ENCODE peak calls at places on chromosome 1, in six cellular contexts. One of them, this sample, is unnamed.

GRCh38 chr1:20601123-20601825 is 12.4 kb downstream of the CDA start:
- DNase-seq in stimulated activated CD4-positive, alpha-beta T cell treated with anti-CD3 and anti-CD28 coated beads, Interleukin-15, amount 100 ng/mL, for 48 hours: no peak
- DNase-seq in pancreas: no peak
- DNase-seq in NCI-H1092 treated with DMSO at 0.1 percent for 48 hours: no peak
- DNase-seq in HS-5: no peak
- DNase-seq in HuH-7.5: no peak
- DNase-seq in this sample: no peak

GRCh38 chr1:244918422-244919319 is 54.3 kb upstream of the HNRNPU start:
- DNase-seq in stimulated activated CD4-positive, alpha-beta T cell treated with anti-CD3 and anti-CD28 coated beads, Interleukin-15, amount 100 ng/mL, for 48 hours: peak; percentile 31
- DNase-seq in pancreas: peak; percentile 21
- DNase-seq in NCI-H1092 treated with DMSO at 0.1 percent for 48 hours: peak; percentile 80
- DNase-seq in HS-5: no peak
- DNase-seq in HuH-7.5: peak; percentile 35
- DNase-seq in this sample: no peak

GRCh38 chr1:18940303-18941020 is 16.0 kb downstream of the IFFO2 start:
- DNase-seq in stimulated activated CD4-positive, alpha-beta T cell treated with anti-CD3 and anti-CD28 coated beads, Interleukin-15, amount 100 ng/mL, for 48 hours: no peak
- DNase-seq in pancreas: no peak
- DNase-seq in NCI-H1092 treated with DMSO at 0.1 percent for 48 hours: no peak
- DNase-seq in HS-5: no peak
- DNase-seq in HuH-7.5: no peak
- DNase-seq in this sample: no peak

GRCh38 chr1:42732126-42732680 is 7.8 kb downstream of the CLDN19 start:
- DNase-seq in stimulated activated CD4-positive, alpha-beta T cell treated with anti-CD3 and anti-CD28 coated beads, Interleukin-15, amount 100 ng/mL, for 48 hours: no peak
- DNase-seq in pancreas: no peak
- DNase-seq in NCI-H1092 treated with DMSO at 0.1 percent for 48 hours: no peak
- DNase-seq in HS-5: no peak
- DNase-seq in HuH-7.5: no peak
- DNase-seq in this sample: no peak

GRCh38 chr1:156371553-156372264 is 2.7 kb downstream of the RHBG start:
- DNase-seq in stimulated activated CD4-positive, alpha-beta T cell treated with anti-CD3 and anti-CD28 coated beads, Interleukin-15, amount 100 ng/mL, for 48 hours: no peak
- DNase-seq in pancreas: no peak
- DNase-seq in NCI-H1092 treated with DMSO at 0.1 percent for 48 hours: no peak
- DNase-seq in HS-5: peak; percentile 26
- DNase-seq in HuH-7.5: no peak
- DNase-seq in this sample: no peak

GRCh38 chr1:173195596-173196088 is 11.5 kb downstream of the TNFSF4 start:
- DNase-seq in stimulated activated CD4-positive, alpha-beta T cell treated with anti-CD3 and anti-CD28 coated beads, Interleukin-15, amount 100 ng/mL, for 48 hours: peak; percentile 36
- DNase-seq in pancreas: no peak
- DNase-seq in NCI-H1092 treated with DMSO at 0.1 percent for 48 hours: no peak
- DNase-seq in HS-5: no peak
- DNase-seq in HuH-7.5: no peak
- DNase-seq in this sample: no peak

GRCh38 chr1:163730366-163730765 is 408.6 kb downstream of the NUF2 start:
- DNase-seq in stimulated activated CD4-positive, alpha-beta T cell treated with anti-CD3 and anti-CD28 coated beads, Interleukin-15, amount 100 ng/mL, for 48 hours: no peak
- DNase-seq in pancreas: no peak
- DNase-seq in NCI-H1092 treated with DMSO at 0.1 percent for 48 hours: peak; percentile 79
- DNase-seq in HS-5: no peak
- DNase-seq in HuH-7.5: no peak
- DNase-seq in this sample: no peak

GRCh38 chr1:24709748-24710416 is 35.4 kb upstream of the CLIC4 start:
- DNase-seq in stimulated activated CD4-positive, alpha-beta T cell treated with anti-CD3 and anti-CD28 coated beads, Interleukin-15, amount 100 ng/mL, for 48 hours: no peak
- DNase-seq in pancreas: no peak
- DNase-seq in NCI-H1092 treated with DMSO at 0.1 percent for 48 hours: no peak
- DNase-seq in HS-5: no peak
- DNase-seq in HuH-7.5: no peak
- DNase-seq in this sample: no peak

GRCh38 chr1:215710340-215710971 is 143.4 kb downstream of the KCTD3 start:
- DNase-seq in stimulated activated CD4-positive, alpha-beta T cell treated with anti-CD3 and anti-CD28 coated beads, Interleukin-15, amount 100 ng/mL, for 48 hours: peak; percentile 1
- DNase-seq in pancreas: no peak
- DNase-seq in NCI-H1092 treated with DMSO at 0.1 percent for 48 hours: peak; percentile 84
- DNase-seq in HS-5: no peak
- DNase-seq in HuH-7.5: peak; percentile 40
- DNase-seq in this sample: no peak